ENCODE peak calls at places on chromosomes 5 and 9, in four cellular contexts. Q, D, F and C are unnamed samples.
A peak's percentile ranks its signal among the peaks of the same experiment; 100 is the strongest.

GRCh38 chr5:621341-621761 is 9.2 kb downstream of the CEP72 start:
- DNase-seq in Q (no peak), D (no peak), F (peak; percentile 2), C (no peak)

GRCh38 chr9:126084696-126085095 is 241.9 kb upstream of the MVB12B start:
- DNase-seq in Q (no peak), D (no peak), F (no peak), C (no peak)

GRCh38 chr9:126150411-126151030 is 176.1 kb upstream of the MVB12B start:
- DNase-seq in Q (no peak), D (no peak), F (no peak), C (peak; percentile 34)

GRCh38 chr9:38370231-38370630 is 22.3 kb upstream of the ALDH1B1 start:
- DNase-seq in Q (no peak), D (no peak), F (no peak), C (no peak)

GRCh38 chr9:93809204-93809940 is 145.8 kb downstream of the BARX1 start:
- DNase-seq in Q (no peak), D (no peak), F (no peak), C (peak; percentile 38)

GRCh38 chr9:114482602-114483001 is 22.7 kb downstream of the WHRN start:
- DNase-seq in Q (no peak), D (no peak), F (peak; percentile 50), C (no peak)

GRCh38 chr5:54593809-54594208 is 76.2 kb downstream of the SNX18 start:
- DNase-seq in Q (no peak), D (no peak), F (no peak), C (no peak)

GRCh38 chr9:91302831-91303230 is 58.9 kb downstream of the AUH start:
- DNase-seq in Q (peak; percentile 89), D (peak; percentile 56), F (no peak), C (no peak)

GRCh38 chr9:125747765-125748510 is 765 bp downstream of the PBX3 start:
- DNase-seq in Q (peak; percentile 31), D (no peak), F (peak; percentile 60), C (peak; percentile 16)

GRCh38 chr9:34654317-34655083 is 2.5 kb downstream of the IL11RA start:
- DNase-seq in Q (no peak), D (no peak), F (peak; percentile 88), C (no peak)

GRCh38 chr9:105901514-105902109 is 207.3 kb downstream of the TMEM38B start:
- DNase-seq in Q (peak; percentile 32), D (peak; percentile 43), F (peak; percentile 52), C (no peak)

GRCh38 chr5:60577116-60577515 is 122.8 kb downstream of the DEPDC1B start:
- DNase-seq in Q (peak; percentile 6), D (no peak), F (no peak), C (no peak)

GRCh38 chr5:123450641-123451421 is 27.6 kb upstream of the CEP120 start:
- DNase-seq in Q (peak; percentile 30), D (no peak), F (no peak), C (no peak)

GRCh38 chr5:113608113-113608551 is 94.6 kb downstream of the YTHDC2 start:
- DNase-seq in Q (peak; percentile 26), D (no peak), F (no peak), C (no peak)

GRCh38 chr9:87276327-87276841 is 221.3 kb upstream of the DAPK1 start:
- DNase-seq in Q (peak; percentile 93), D (peak; percentile 21), F (no peak), C (no peak)

GRCh38 chr5:54902817-54903473 is 82.4 kb downstream of the ESM1 start:
- DNase-seq in Q (peak; percentile 88), D (no peak), F (no peak), C (peak; percentile 33)